ENCODE peak calls at places on chromosomes 1 and 21, in nine cellular contexts. U is A549, J is ovary, R is stomach, I is suprapubic skin, K is transverse colon, T is sigmoid colon, Z is K562, B is H1. X is an unnamed sample.

GRCh38 chr1:97050501-97050900 is 328.9 kb downstream of the PTBP2 start:
- DNase-seq in R (no peak), I (no peak), K (no peak), T (no peak), Z (no peak), J (no peak), U (peak), B (no peak), X (no peak)

GRCh38 chr1:40396420-40396819 is 22.9 kb downstream of the SMAP2 start:
- DNase-seq in K (no peak), B (no peak), R (no peak), T (no peak), Z (no peak), U (no peak), J (no peak), I (no peak), X (no peak)

GRCh38 chr1:20685099-20685662 is 24.0 kb upstream of the DDOST start:
- DNase-seq in R (no peak), B (no peak), I (no peak), J (no peak), Z (no peak), U (no peak), K (no peak), T (no peak), X (no peak)

GRCh38 chr1:212428496-212428895 is 4.2 kb upstream of the NENF start:
- DNase-seq in B (no peak), K (no peak), U (no peak), T (no peak), Z (no peak), I (no peak), R (no peak), J (no peak), X (no peak)

GRCh38 chr1:30538906-30539855 is 184.2 kb downstream of the MATN1 start:
- DNase-seq in U (no peak), R (no peak), K (no peak), Z (no peak), I (no peak), J (no peak), B (no peak), T (no peak), X (no peak)

GRCh38 chr1:3503525-3503886 is 49.0 kb downstream of the ARHGEF16 start:
- DNase-seq in R (no peak), B (no peak), T (no peak), Z (no peak), J (no peak), K (no peak), I (no peak), U (no peak), X (no peak)

GRCh38 chr1:181791721-181792120 is 269.8 kb downstream of the ZNF648 start:
- DNase-seq in Z (no peak), B (no peak), I (no peak), J (no peak), K (no peak), U (no peak), T (no peak), R (no peak), X (no peak)

GRCh38 chr1:156511656-156512055 is 11.1 kb upstream of the MEF2D start:
- DNase-seq in T (no peak), R (no peak), K (peak), I (no peak), U (peak), Z (no peak), J (no peak), B (no peak), X (no peak)

GRCh38 chr1:1145547-1145914 is 28.1 kb upstream of the TTLL10 start:
- DNase-seq in J (no peak), R (no peak), I (no peak), K (peak), U (no peak), Z (no peak), T (no peak), B (no peak), X (no peak)

GRCh38 chr1:24503003-24503751 is 541 bp downstream of the RCAN3 start:
- DNase-seq in K (peak), J (no peak), R (no peak), U (peak), Z (no peak), T (no peak), B (no peak), I (no peak), X (no peak)

GRCh38 chr1:240492832-240493440 is 119.0 kb downstream of the GREM2 start:
- DNase-seq in I (no peak), B (peak), R (no peak), Z (peak), U (peak), T (no peak), K (peak), J (peak), X (no peak)

GRCh38 chr1:224182866-224183590 is at the start of gene DEGS1:
- DNase-seq in U (peak), T (peak), R (peak), K (peak), Z (peak), B (peak), I (peak), J (peak), X (peak)

GRCh38 chr1:103191327-103191726 is 83.0 kb upstream of the COL11A1 start:
- DNase-seq in J (no peak), Z (no peak), R (no peak), T (no peak), U (no peak), B (no peak), I (no peak), K (no peak), X (no peak)
- TF ChIP-seq EP300 in J (no peak), Z (no peak), R (no peak), T (no peak), U (no peak), B (no peak), I (no peak), K (no peak), X (no peak)

GRCh38 chr21:37561941-37562919 is 195.7 kb downstream of the DYRK1A start:
- DNase-seq in I (no peak), U (no peak), R (no peak), J (no peak), B (no peak), K (no peak), T (no peak), Z (no peak), X (no peak)
- TF ChIP-seq POLR2A in I (no peak), U (no peak), R (no peak), J (no peak), B (no peak), K (no peak), T (no peak), Z (peak), X (no peak)

GRCh38 chr1:198155253-198155652 is 1.5 kb upstream of the NEK7 start:
- DNase-seq in B (no peak), J (no peak), I (no peak), K (no peak), Z (no peak), T (no peak), R (no peak), U (peak), X (no peak)
- H3K27ac ChIP-seq in B (no peak), J (no peak), I (no peak), K (no peak), Z (no peak), T (no peak), R (no peak), U (no peak), X (no peak)

GRCh38 chr21:45482899-45483821 is 59.1 kb downstream of the SLC19A1 start:
- DNase-seq in I (no peak), R (no peak), Z (no peak), J (no peak), T (no peak), K (no peak), B (no peak), U (no peak), X (no peak)
- TF ChIP-seq EP300 in I (no peak), R (no peak), Z (no peak), J (no peak), T (no peak), K (no peak), B (no peak), U (no peak), X (no peak)